ENCODE peak calls at places on chromosome 22, in five cellular contexts. L is A549, T is endodermal cell, X is right atrium auricular region, Q is fibroblast of lung. S is an unnamed sample.

GRCh38 chr22:27603823-27604190 is 197.7 kb downstream of the MN1 start:
- DNase-seq in L (no peak), T (no peak), X (no peak), Q (no peak), S (peak; percentile 19)

GRCh38 chr22:25582946-25583345 is 18.5 kb downstream of the GRK3 start:
- DNase-seq in L (no peak), T (no peak), X (no peak), Q (peak; percentile 19), S (no peak)

GRCh38 chr22:25495286-25495685 is 69.2 kb upstream of the GRK3 start:
- DNase-seq in L (no peak), T (no peak), X (no peak), Q (no peak), S (peak; percentile 3)

GRCh38 chr22:27853404-27853803 is 51.8 kb upstream of the MN1 start:
- DNase-seq in L (no peak), T (no peak), X (no peak), Q (peak; percentile 46), S (peak; percentile 45)

GRCh38 chr22:39518996-39519680 is 1.2 kb upstream of the ATF4 start:
- DNase-seq in L (peak; percentile 43), T (no peak), X (no peak), Q (peak; percentile 46), S (peak; percentile 51)

GRCh38 chr22:40263191-40263590 is 83.1 kb upstream of the ADSL start:
- DNase-seq in L (no peak), T (no peak), X (peak; percentile 71), Q (no peak), S (peak; percentile 78)

GRCh38 chr22:26893034-26893710 is 235.8 kb downstream of the MIAT start:
- DNase-seq in L (no peak), T (peak; percentile 66), X (peak; percentile 34), Q (no peak), S (no peak)

GRCh38 chr22:39364646-39365405 is 15.0 kb downstream of the SYNGR1 start:
- DNase-seq in L (no peak), T (no peak), X (no peak), Q (peak; percentile 20), S (no peak)

DNA sequence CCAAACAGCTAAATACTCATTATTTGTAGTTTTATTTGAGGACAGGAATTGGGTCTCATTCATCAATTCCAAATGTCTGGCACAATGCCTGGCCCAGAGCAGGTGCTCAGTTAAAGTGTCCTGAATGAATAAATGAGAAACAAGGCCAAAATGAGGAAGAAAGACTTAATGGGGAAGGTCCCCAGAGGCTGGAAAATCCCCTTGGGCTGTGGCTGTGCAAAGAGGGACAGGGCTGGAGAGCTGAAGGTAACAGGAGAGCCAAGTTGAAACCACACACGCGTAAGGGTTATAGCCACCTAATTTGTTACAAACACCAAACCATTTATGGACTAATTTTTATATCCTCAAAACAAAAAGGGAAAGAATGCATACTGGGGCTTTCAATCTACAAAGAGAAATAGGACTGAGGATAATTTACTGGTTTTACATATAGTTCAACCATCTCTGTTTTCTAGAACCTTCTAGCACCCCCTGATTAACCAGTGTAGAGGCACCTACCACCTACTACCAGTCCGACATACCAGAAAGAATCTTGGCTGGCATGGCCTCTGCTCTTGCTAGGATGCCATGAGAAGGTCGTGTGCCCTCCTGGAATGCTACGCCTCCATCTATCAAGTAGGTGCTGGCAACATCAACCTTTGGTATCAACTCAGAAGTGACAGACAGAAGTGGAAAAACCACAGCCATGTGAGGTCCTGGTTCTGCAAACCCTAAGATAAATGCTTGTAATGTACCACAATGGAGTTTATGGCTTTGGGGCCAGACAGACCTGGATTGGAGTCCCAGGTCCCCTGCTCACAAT is 28.4 kb downstream of the MYH9 start:
- DNase-seq in L (no peak), T (no peak), X (no peak), Q (no peak), S (no peak)
- H3K4me3 ChIP-seq in L (no peak overlapping the region), T (no peak overlapping the region), X (no peak overlapping the region), Q (no peak overlapping the region), S (no peak overlapping the region)

DNA sequence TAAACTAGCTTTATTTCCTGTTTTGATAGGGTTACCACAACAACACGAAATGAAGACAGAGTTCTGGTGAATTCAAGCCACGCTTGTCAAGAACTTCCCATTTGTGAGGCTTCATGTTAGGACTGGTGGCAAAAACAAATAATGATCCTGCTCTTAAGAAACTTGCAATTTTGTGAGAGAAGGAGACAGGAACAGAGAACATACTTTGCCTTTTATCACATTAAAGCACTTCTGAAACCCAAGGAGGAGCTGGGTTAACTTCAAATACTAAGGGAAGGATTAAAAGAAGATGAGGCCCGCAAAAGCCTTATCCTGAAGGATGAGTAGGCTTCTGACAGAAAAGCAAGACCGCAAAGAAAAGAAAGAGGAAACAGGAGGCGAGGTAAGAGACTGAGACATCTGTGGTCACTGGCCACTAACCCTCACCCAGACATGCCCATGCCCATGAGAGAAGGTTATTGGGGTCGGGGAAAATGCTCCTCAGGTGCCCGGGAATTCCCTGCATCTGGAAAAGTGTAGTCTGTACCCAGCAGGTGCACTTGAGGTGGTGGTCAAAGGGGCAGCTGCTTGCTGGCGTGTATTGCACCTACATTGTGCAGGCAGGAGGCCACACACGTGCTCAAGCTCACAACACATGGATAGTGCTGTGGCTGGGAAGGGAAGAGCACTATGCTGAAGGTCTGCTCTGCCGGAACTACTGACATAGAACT is 50.5 kb downstream of the MAPK1 start:
- DNase-seq in L (peak; percentile 48), T (no peak), X (no peak), Q (peak; percentile 92), S (peak; percentile 97)
- H3K4me3 ChIP-seq in L (no peak overlapping the region), T (no peak overlapping the region), X (peak overlapping the region; percentile 9), Q (no peak overlapping the region), S (peak overlapping the region; percentile 9)

GRCh38 chr22:37148031-37148651 is 1.6 kb downstream of the IL2RB start:
- DNase-seq in L (no peak), T (no peak), X (no peak), Q (no peak), S (no peak)
- H3K4me3 ChIP-seq in L (no peak overlapping the region), T (no peak overlapping the region), X (no peak overlapping the region), Q (no peak overlapping the region), S (no peak overlapping the region)

DNA sequence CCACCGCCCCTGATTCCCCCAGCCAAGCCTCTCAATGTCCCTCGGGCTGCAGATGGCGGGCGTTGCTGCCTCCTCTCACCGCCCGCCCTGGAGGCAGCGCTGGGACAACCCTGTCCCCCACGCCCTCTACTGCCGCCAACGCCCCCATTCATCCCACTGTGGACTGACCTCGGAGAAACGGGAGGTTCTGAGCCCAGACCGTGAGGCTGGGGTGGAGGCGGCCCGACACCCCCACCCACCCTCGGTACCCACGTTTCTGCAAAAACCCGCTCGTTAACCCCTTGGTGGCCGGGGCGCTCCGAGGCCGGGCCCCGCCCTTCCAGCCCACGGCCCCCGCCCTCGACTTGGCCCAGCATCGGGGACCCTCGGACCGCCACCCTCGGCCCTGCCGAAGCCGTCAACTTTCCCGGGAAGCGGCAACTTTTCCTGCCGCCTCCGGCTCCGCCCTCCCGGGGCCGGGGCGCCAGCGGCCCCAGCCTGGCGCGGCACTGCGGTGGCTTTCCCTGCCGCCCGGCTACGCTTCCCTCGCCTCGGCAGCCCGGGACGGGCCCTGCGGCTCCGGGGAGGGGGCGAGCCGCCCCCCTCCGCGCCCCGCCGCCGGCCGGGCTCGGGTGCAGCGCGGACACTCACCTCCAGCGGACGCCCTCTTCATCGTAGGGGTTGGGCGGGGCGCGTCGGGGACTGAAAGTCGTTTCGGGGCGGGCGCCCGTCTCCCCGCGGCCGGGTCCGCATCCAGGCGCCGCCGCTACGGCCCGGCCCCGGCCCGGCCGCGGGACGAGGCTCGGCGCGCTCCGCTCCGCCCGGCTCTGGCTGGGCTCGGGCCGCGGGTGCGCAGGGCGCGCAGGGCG is 453 bp downstream of the RTN4R start:
- DNase-seq in L (peak; percentile 6), T (peak; percentile 71), X (no peak), Q (no peak), S (no peak)
- H3K4me3 ChIP-seq in L (peak overlapping the region; percentile 49), T (peak overlapping the region; percentile 73), X (peak overlapping the region; percentile 55), Q (no peak overlapping the region), S (no peak overlapping the region)

DNA sequence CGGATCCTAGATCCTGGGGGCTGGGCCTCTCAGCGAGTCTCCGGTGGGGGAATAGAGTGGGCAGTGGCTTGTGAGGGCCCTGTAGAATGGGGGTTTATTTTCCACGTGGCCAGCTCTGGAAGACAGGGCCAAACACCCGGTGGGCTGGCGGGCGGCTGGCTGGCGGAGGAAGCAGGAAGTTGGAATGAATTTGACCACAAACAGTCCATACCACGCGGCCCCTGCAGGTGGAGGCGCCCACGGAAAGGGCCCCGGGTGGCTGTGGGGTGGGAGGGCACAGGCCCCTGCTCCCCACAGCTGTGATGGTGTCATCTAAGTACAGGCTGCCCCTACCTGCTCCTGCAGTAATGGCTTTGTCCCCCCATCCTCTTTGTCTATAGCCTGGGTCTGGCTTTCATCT is 15.1 kb downstream of the MCAT start:
- DNase-seq in L (no peak), T (no peak), X (no peak), Q (no peak), S (no peak)
- H3K4me3 ChIP-seq in L (no peak overlapping the region), T (no peak overlapping the region), X (no peak overlapping the region), Q (no peak overlapping the region), S (no peak overlapping the region)

GRCh38 chr22:17258015-17258827 is 39.0 kb upstream of the ADA2 start:
- DNase-seq in L (no peak), T (peak; percentile 91), X (no peak), Q (peak; percentile 37), S (peak; percentile 12)
- H3K4me3 ChIP-seq in L (no peak overlapping the region), T (no peak overlapping the region), X (peak overlapping the region; percentile 26), Q (peak overlapping the region; percentile 24), S (no peak overlapping the region)

GRCh38 chr22:30280495-30280894 is 8.8 kb downstream of the CASTOR1 start:
- DNase-seq in L (no peak), T (no peak), X (no peak), Q (peak; percentile 50), S (no peak)

GRCh38 chr22:30277547-30278344 is 11.1 kb upstream of the OSM start:
- DNase-seq in L (no peak), T (no peak), X (peak; percentile 78), Q (peak; percentile 73), S (peak; percentile 93)

GRCh38 chr22:30279932-30280331 is 9.4 kb downstream of the CASTOR1 start:
- DNase-seq in L (no peak), T (no peak), X (no peak), Q (no peak), S (no peak)

GRCh38 chr22:30282616-30283046 is 6.7 kb downstream of the CASTOR1 start:
- DNase-seq in L (no peak), T (no peak), X (no peak), Q (no peak), S (no peak)

GRCh38 chr22:30279389-30279788 is 9.9 kb downstream of the CASTOR1 start:
- DNase-seq in L (no peak), T (no peak), X (no peak), Q (no peak), S (no peak)
- H3K4me3 ChIP-seq in L (no peak overlapping the region), T (no peak overlapping the region), X (no peak overlapping the region), Q (no peak overlapping the region), S (no peak overlapping the region)

GRCh38 chr22:45673482-45674175 is 2.0 kb downstream of the ATXN10 start:
- DNase-seq in L (no peak), T (no peak), X (no peak), Q (no peak), S (no peak)
- H3K4me3 ChIP-seq in L (peak overlapping the region; percentile 95), T (peak overlapping the region; percentile 92), X (no peak overlapping the region), Q (peak overlapping the region; percentile 80), S (peak overlapping the region; percentile 83)

GRCh38 chr22:19703869-19704268 is 10.4 kb upstream of the SEPTIN5 start:
- DNase-seq in L (no peak), T (peak; percentile 40), X (no peak), Q (no peak), S (no peak)

GRCh38 chr22:19704355-19705015 is 9.8 kb upstream of the SEPTIN5 start:
- DNase-seq in L (no peak), T (no peak), X (no peak), Q (no peak), S (no peak)

GRCh38 chr22:19696504-19697276 is 17.6 kb upstream of the SEPTIN5 start:
- DNase-seq in L (no peak), T (peak; percentile 23), X (no peak), Q (no peak), S (no peak)

GRCh38 chr22:19701420-19702145 is 12.7 kb upstream of the SEPTIN5 start:
- DNase-seq in L (no peak), T (peak; percentile 18), X (no peak), Q (no peak), S (no peak)

GRCh38 chr22:19700790-19701419 is 13.4 kb upstream of the SEPTIN5 start:
- DNase-seq in L (no peak), T (peak; percentile 16), X (no peak), Q (no peak), S (no peak)
- H3K4me3 ChIP-seq in L (no peak overlapping the region), T (no peak overlapping the region), X (no peak overlapping the region), Q (no peak overlapping the region), S (no peak overlapping the region)